ENCODE peak calls at places on chromosomes 4 and X, in nine cellular contexts. P is OCI-LY7, K is GM12865, U is lower lobe of right lung, Y is fibroblast of mammary gland, A is choroid plexus epithelial cell, H is tibial nerve, D is tibial artery, J is ascending aorta. L is an unnamed sample.

GRCh38 chrX:6758234-6758633 is 223.3 kb upstream of the VCX3A start:
- DNase-seq in J (no peak), U (no peak), Y (no peak), K (no peak), D (no peak), P (no peak), H (no peak), A (no peak), L (no peak)

GRCh38 chr4:104425003-104425402 is 69.7 kb downstream of the CXXC4 start:
- DNase-seq in U (no peak), H (no peak), D (no peak), Y (no peak), A (no peak), P (no peak), J (no peak), K (no peak), L (no peak)

GRCh38 chrX:48461830-48462229 is 8.2 kb downstream of the SLC38A5 start:
- DNase-seq in K (peak), J (no peak), P (no peak), A (no peak), U (no peak), H (no peak), D (no peak), Y (peak), L (no peak)

GRCh38 chr4:107734120-107734519 is 14.1 kb upstream of the PAPSS1 start:
- DNase-seq in U (no peak), Y (peak), J (no peak), K (peak), A (peak), P (peak), H (no peak), D (no peak), L (no peak)

GRCh38 chrX:68936608-68937007 is 107.8 kb downstream of the EFNB1 start:
- DNase-seq in D (no peak), P (no peak), K (no peak), A (peak), Y (peak), J (peak), H (no peak), U (no peak), L (peak)

GRCh38 chrX:21004835-21005234 is 369.4 kb upstream of the CNKSR2 start:
- DNase-seq in H (no peak), K (no peak), P (no peak), D (no peak), J (no peak), Y (peak), U (no peak), A (peak), L (no peak)

GRCh38 chr4:86050516-86050915 is 309.3 kb downstream of the MAPK10 start:
- DNase-seq in H (no peak), K (no peak), D (no peak), A (no peak), Y (peak), J (no peak), U (no peak), P (no peak), L (no peak)

GRCh38 chr4:120664851-120665250 is 257.7 kb downstream of the PRDM5 start:
- DNase-seq in D (no peak), U (no peak), P (no peak), A (no peak), K (no peak), J (no peak), Y (no peak), H (no peak), L (no peak)

GRCh38 chrX:127908369-127908768 is 143.8 kb downstream of the ACTRT1 start:
- DNase-seq in A (no peak), Y (no peak), K (no peak), P (no peak), D (no peak), H (no peak), J (no peak), U (no peak), L (no peak)

GRCh38 chrX:53048169-53049126 is at the start of gene GPR173:
- DNase-seq in P (peak), K (no peak), U (peak), D (peak), J (peak), H (peak), A (peak), Y (peak), L (peak)

GRCh38 chr4:77927991-77928925 is 65.6 kb downstream of the MRPL1 start:
- DNase-seq in Y (peak), U (no peak), D (no peak), A (peak), K (no peak), J (no peak), P (no peak), H (no peak), L (no peak)

GRCh38 chrX:2931612-2932011 is 2.5 kb upstream of the ARSD start:
- DNase-seq in H (no peak), P (no peak), U (no peak), Y (no peak), J (no peak), A (no peak), D (no peak), K (no peak), L (no peak)

GRCh38 chr4:167469436-167469835 is 235.1 kb upstream of the SPOCK3 start:
- DNase-seq in A (no peak), J (no peak), D (no peak), P (no peak), K (no peak), U (no peak), Y (no peak), H (no peak), L (no peak)

GRCh38 chrX:2311483-2311882 is 189.3 kb downstream of the DHRSX start:
- DNase-seq in J (no peak), A (no peak), D (no peak), U (no peak), P (no peak), H (no peak), Y (no peak), K (no peak), L (no peak)

GRCh38 chr4:181728567-181728966 is 514.6 kb upstream of the TENM3 start:
- DNase-seq in P (no peak), J (no peak), U (no peak), Y (peak), K (no peak), D (no peak), A (peak), H (no peak), L (no peak)

GRCh38 chr4:1659104-1659725 is 24.9 kb downstream of the FAM53A start:
- DNase-seq in H (no peak), D (no peak), K (no peak), J (no peak), P (no peak), A (no peak), Y (no peak), U (no peak), L (no peak)

DNA sequence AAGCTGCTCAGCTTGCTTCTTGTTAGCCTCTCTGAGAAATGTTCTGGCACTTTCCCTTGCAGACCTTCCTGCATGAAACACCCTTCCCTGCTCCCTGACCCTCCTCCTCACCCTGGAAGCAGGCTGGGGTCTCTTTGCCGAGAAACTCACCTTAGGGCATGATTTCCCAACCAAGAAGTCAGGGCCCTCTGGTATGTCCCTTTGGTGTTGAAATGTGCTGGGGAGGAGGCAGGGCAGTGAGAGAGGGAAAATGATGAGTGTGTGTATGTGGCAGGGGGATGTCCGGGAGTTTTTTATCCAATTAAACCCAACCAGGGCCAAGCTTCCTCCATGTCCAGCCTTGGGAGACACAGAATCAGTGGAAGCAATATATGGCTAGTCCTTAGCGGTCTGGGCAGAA is 5.1 kb downstream of the ELF4 start:
- DNase-seq in Y (no peak), K (no peak), J (no peak), D (no peak), A (peak), H (no peak), U (no peak), P (no peak), L (no peak)
- H3K4me3 ChIP-seq in Y (no peak), K (no peak), J (no peak), D (no peak), A (no peak), H (no peak), U (no peak), P (no peak), L (no peak)

GRCh38 chr4:54231419-54232150 is 2.5 kb downstream of the PDGFRA start:
- DNase-seq in Y (peak), J (peak), P (no peak), H (peak), U (no peak), K (no peak), D (peak), A (peak), L (no peak)

GRCh38 chr4:54233697-54234496 is 4.8 kb downstream of the PDGFRA start:
- DNase-seq in D (peak), J (peak), H (peak), A (peak), Y (peak), P (peak), U (peak), K (peak), L (no peak)

GRCh38 chr4:54233128-54233696 is 4.1 kb downstream of the PDGFRA start:
- DNase-seq in P (no peak), H (peak), U (peak), K (peak), D (peak), A (peak), J (peak), Y (peak), L (no peak)

GRCh38 chr4:54232151-54232688 is 3.1 kb downstream of the PDGFRA start:
- DNase-seq in Y (peak), J (no peak), H (no peak), U (no peak), K (no peak), P (no peak), D (no peak), A (peak), L (no peak)

GRCh38 chr4:54234497-54235205 is 5.6 kb downstream of the PDGFRA start:
- DNase-seq in K (no peak), A (peak), H (no peak), U (no peak), Y (no peak), P (no peak), J (no peak), D (no peak), L (no peak)
- TF ChIP-seq CTCF in K (no peak), A (peak), H (no peak), U (no peak), Y (no peak), P (peak), J (no peak), D (no peak), L (peak)

DNA sequence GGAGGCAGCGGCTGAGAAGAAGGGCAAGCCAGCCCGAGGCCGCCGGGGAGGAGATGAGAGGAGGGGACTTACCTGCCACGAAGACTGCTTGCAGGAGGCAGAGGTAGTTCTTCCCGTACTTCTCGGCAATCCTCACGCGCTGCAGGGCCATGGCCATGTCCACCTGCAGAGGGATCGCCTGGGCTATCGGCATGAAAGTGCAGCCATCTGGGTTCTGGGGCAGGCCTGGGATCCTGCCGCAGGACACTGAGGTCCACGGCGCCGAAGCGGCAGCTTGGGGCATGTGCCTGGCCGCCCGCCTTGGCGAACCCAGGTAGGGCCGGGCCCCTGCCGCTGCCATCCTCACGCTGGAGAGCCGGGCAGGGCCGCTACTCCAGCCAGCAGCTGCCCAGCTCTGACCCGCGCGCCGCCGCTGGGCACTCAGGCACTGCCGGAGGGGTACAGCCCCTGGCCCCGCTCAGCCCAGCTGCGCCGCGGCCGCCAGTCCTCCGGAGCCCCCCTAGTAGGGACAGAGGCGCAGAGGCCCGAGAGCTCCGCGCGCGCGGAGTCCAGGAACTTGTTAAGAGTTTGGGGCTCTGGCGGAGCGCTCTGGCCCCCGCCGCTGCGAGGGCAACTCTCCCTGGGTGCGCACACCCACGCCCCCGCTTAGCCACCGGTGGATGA is 16.0 kb downstream of the MCF2 start:
- DNase-seq in J (no peak), H (no peak), K (peak), A (no peak), Y (no peak), P (no peak), U (no peak), D (no peak), L (no peak)
- H3K4me3 ChIP-seq in J (peak), H (peak), K (peak), A (peak), Y (peak), P (no peak), U (peak), D (peak), L (peak)

DNA sequence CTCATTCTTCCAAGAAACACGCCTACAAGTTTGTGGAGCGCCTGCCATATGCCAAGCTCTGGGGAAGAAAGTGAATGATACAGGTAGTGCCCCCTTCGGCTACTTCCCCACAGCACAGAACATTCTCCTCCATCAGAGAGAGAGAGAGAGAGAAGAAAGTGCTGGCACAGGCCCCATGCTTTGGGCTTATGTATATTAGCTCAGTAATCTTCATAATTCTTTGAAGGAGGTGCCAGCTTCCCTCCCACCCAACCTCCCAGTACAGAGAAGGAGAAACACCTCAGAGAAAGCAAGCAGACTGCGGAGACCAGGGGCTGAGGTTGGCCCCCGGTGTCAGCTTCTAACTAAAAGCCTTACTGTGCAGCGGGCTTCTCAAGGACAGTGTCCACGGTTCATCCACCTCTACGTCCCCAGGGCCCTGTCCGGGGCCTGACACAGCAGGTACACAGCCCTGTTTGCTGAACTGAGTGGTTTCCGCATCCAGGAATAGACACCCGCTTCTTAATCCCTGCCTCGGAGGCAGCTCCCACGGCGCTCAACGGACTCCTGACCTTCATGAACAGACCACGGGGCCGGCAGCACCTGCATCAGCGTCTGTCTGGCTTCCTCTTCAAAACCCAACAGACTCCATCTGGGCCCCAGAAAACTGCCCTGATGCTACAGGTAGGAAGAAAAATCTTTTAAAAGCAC is 50.2 kb downstream of the JAKMIP1 start:
- DNase-seq in K (no peak), J (no peak), A (no peak), H (no peak), D (no peak), U (no peak), P (no peak), Y (no peak), L (no peak)
- TF ChIP-seq CTCF in K (no peak), J (no peak), A (no peak), H (no peak), D (no peak), U (no peak), P (no peak), Y (no peak), L (no peak)

DNA sequence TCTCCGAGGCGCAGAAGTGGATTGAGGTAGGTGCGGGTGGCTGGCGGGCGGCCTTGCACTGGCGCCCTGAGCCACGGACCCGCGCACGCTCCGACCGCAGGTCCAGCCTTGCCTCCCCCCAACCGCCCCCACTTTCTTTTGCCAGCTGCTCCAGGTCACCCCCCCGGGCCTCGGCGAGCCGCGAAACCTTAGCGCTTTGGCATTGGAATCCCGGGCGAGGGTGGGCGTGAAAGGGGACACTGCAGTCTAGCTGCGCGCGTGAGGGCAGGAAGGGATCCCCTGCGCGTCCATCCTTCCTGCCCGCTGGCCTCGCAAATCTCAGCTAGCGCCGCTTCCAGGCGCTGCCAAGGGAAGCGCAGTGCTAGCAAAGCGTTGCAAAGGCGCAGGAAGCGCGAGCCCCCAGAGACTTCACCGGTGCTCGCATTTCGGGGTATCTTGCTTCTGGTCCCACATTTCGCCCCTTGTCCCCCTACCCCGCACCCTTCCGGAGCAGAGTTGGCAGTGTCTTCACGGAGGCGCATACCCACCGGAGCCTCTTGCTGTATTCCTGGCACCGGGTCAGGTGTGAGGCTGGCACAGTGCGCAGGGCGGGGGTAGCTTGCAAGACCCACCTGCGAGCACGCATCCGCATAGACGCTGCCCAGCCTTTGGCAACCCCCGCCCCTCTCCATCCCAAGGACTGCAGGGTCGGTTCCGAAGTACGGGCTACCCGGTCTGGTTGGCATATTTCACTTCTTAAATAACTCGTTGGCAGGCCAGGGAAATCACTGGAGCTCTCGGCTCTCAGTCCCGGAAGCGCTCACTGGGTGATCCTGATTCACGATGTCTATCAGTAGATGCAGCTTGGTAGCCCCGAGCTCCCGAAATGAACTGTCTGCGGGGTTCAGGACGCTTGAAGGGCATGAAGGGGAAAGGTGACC is 104.4 kb downstream of the UCHL1 start:
- DNase-seq in P (no peak), H (no peak), U (peak), A (peak), Y (peak), K (no peak), J (peak), D (peak), L (no peak)
- H3K4me3 ChIP-seq in P (no peak), H (peak), U (peak), A (peak), Y (peak), K (peak), J (peak), D (peak), L (peak)

DNA sequence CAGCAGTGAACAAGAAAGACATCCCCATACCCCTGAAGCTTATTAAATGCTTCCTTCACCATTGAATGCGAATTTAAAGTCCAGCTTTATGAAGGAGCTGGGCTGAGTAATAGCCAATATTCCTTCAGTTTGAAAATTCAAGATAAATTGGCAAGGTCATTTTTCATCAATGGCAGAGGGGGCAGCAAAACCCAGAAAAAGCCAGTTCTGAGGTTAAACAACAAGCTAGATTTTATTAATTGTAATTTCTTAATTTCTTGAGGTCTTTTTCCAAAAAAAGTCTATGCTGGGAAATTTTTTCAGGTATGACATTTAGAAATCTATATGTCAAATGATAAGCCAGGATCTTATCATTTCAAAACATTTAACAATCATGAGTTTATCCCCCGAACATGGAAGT is 808.9 kb downstream of the RPA4 start:
- DNase-seq in Y (no peak), A (no peak), J (no peak), P (no peak), D (no peak), U (no peak), K (no peak), H (no peak), L (no peak)
- TF ChIP-seq CTCF in Y (no peak), A (no peak), J (no peak), P (peak), D (no peak), U (no peak), K (no peak), H (no peak), L (no peak)

GRCh38 chrX:131072871-131073571 is 14.9 kb downstream of the ARHGAP36 start:
- DNase-seq in D (no peak), U (no peak), K (no peak), Y (no peak), H (no peak), A (no peak), J (no peak), P (no peak), L (no peak)
- H3K4me3 ChIP-seq in D (no peak), U (no peak), K (no peak), Y (no peak), H (no peak), A (no peak), J (no peak), P (no peak), L (no peak)

DNA sequence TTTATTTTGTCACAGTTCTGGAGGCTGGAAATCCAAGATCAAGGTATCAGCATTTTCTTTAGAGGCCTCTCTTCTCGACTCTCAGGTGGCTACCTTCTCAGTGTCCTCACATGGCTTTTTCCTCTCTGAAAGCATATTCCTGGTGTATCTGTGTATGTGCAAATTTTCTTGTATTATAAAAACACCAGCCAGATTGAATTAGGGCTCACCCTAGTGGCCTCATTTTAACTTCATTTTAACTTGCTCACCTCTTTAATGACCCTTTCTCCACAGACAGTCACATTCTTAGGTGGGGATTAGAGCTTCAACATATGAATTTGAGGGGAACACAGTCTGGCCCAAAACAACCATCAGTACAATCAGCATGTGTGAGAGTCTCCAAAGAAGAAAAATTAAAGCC is 542.4 kb upstream of the FAM241A start:
- DNase-seq in K (no peak), U (no peak), H (no peak), P (no peak), J (no peak), A (peak), Y (peak), D (no peak), L (no peak)
- TF ChIP-seq CTCF in K (no peak), U (no peak), H (no peak), P (peak), J (no peak), A (peak), Y (peak), D (no peak), L (peak)

GRCh38 chrX:119989905-119990408 is 46.4 kb upstream of the NKAP start:
- DNase-seq in P (no peak), J (no peak), K (no peak), U (no peak), H (no peak), A (no peak), D (no peak), Y (no peak), L (no peak)
- H3K4me3 ChIP-seq in P (no peak), J (no peak), K (no peak), U (no peak), H (no peak), A (no peak), D (no peak), Y (no peak), L (no peak)

L was measured in AG09309.